ENCODE peak calls at places on chromosomes 3 and 15, in four cellular contexts. E is stimulated activated naive CD4-positive, alpha-beta T cell treated with Interleukin-2 at 50 U/mL for 16 hours; G is kidney glomerular epithelial cell; O is substantia nigra. S is an unnamed sample.

GRCh38 chr15:89498574-89498906 is 2.2 kb upstream of the RHCG start:
- DNase-seq in E (no peak), G (no peak), O (no peak), S (peak; percentile 37)

GRCh38 chr15:28984421-28985375 is 98.9 kb downstream of the APBA2 start:
- DNase-seq in E (no peak), O (peak; percentile 88), G (peak; percentile 41), S (peak; percentile 85)

GRCh38 chr3:15989419-15989818 is 185.1 kb upstream of the GALNT15 start:
- DNase-seq in G (no peak), E (no peak), O (no peak), S (no peak)

GRCh38 chr15:31254431-31255175 is 72.0 kb upstream of the KLF13 start:
- DNase-seq in E (no peak), O (no peak), G (no peak), S (no peak)

GRCh38 chr3:22951910-22952309 is 251.2 kb upstream of the UBE2E2 start:
- DNase-seq in O (no peak), E (no peak), G (no peak), S (no peak)

GRCh38 chr3:51024765-51025681 is 350.3 kb downstream of the DOCK3 start:
- DNase-seq in E (peak; percentile 36), G (no peak), O (no peak), S (no peak)

GRCh38 chr3:96863129-96863740 is 48.8 kb downstream of the EPHA6 start:
- DNase-seq in G (peak; percentile 63), E (no peak), O (no peak), S (no peak)

GRCh38 chr15:66766282-66767228 is 64.5 kb downstream of the SMAD6 start:
- DNase-seq in E (no peak), O (no peak), G (peak; percentile 71), S (no peak)

GRCh38 chr3:69951616-69952015 is 47.9 kb upstream of the SAMMSON start:
- DNase-seq in E (no peak), G (no peak), O (no peak), S (no peak)

GRCh38 chr15:60480149-60480548 is 1.2 kb upstream of the ICE2 start:
- DNase-seq in G (no peak), E (no peak), O (no peak), S (no peak)